ENCODE peak calls at places on chromosomes 13 and 19, in five cellular contexts. One of them, this sample, is unnamed.

GRCh38 chr13:65943711-65944110 is 1286.4 kb downstream of the PCDH9 start:
- DNase-seq in right atrium auricular region: no peak
- DNase-seq in neural crest cell: no peak
- DNase-seq in naive B cell: no peak
- DNase-seq in Calu3: no peak
- DNase-seq in this sample: no peak

GRCh38 chr13:39938591-39938990 is 283.1 kb downstream of the COG6 start:
- DNase-seq in right atrium auricular region: no peak
- DNase-seq in neural crest cell: no peak
- DNase-seq in naive B cell: no peak
- DNase-seq in Calu3: no peak
- DNase-seq in this sample: no peak

GRCh38 chr19:54207908-54208783 is 7.5 kb downstream of the RPS9 start:
- DNase-seq in right atrium auricular region: peak; percentile 88
- DNase-seq in neural crest cell: no peak
- DNase-seq in naive B cell: peak; percentile 46
- DNase-seq in Calu3: no peak
- DNase-seq in this sample: no peak

GRCh38 chr19:19103167-19103566 is 35.1 kb downstream of the TMEM161A start:
- DNase-seq in right atrium auricular region: no peak
- DNase-seq in neural crest cell: no peak
- DNase-seq in naive B cell: no peak
- DNase-seq in Calu3: no peak
- DNase-seq in this sample: no peak

GRCh38 chr19:53467503-53468262 is at the start of gene ZNF813:
- DNase-seq in right atrium auricular region: peak; percentile 95
- DNase-seq in neural crest cell: peak; percentile 91
- DNase-seq in naive B cell: peak; percentile 89
- DNase-seq in Calu3: no peak
- DNase-seq in this sample: peak; percentile 31

GRCh38 chr13:100611678-100612492 is 23.3 kb upstream of the GGACT start:
- DNase-seq in right atrium auricular region: no peak
- DNase-seq in neural crest cell: no peak
- DNase-seq in naive B cell: no peak
- DNase-seq in Calu3: no peak
- DNase-seq in this sample: no peak

GRCh38 chr13:66139250-66139649 is 1090.9 kb downstream of the PCDH9 start:
- DNase-seq in right atrium auricular region: no peak
- DNase-seq in neural crest cell: no peak
- DNase-seq in naive B cell: no peak
- DNase-seq in Calu3: no peak
- DNase-seq in this sample: no peak

GRCh38 chr19:41700381-41701195 is 7.8 kb upstream of the CEACAM5 start:
- DNase-seq in right atrium auricular region: no peak
- DNase-seq in neural crest cell: no peak
- DNase-seq in naive B cell: no peak
- DNase-seq in Calu3: no peak
- DNase-seq in this sample: no peak

GRCh38 chr19:18428173-18428836 is 9.1 kb downstream of the SSBP4 start:
- DNase-seq in right atrium auricular region: no peak
- DNase-seq in neural crest cell: no peak
- DNase-seq in naive B cell: no peak
- DNase-seq in Calu3: no peak
- DNase-seq in this sample: no peak

GRCh38 chr19:14699641-14700040 is 9.8 kb downstream of the ZNF333 start:
- DNase-seq in right atrium auricular region: no peak
- DNase-seq in neural crest cell: no peak
- DNase-seq in naive B cell: no peak
- DNase-seq in Calu3: no peak
- DNase-seq in this sample: no peak

GRCh38 chr19:19334989-19335344 is 14.3 kb downstream of the MAU2 start:
- DNase-seq in right atrium auricular region: no peak
- DNase-seq in neural crest cell: no peak
- DNase-seq in naive B cell: no peak
- DNase-seq in Calu3: no peak
- DNase-seq in this sample: no peak

GRCh38 chr19:40607311-40607871 is 6.2 kb downstream of the LTBP4 start:
- DNase-seq in right atrium auricular region: no peak
- DNase-seq in neural crest cell: no peak
- DNase-seq in naive B cell: no peak
- DNase-seq in Calu3: no peak
- DNase-seq in this sample: no peak

GRCh38 chr19:52993342-52994178 is 20.2 kb upstream of the ERVV-1 start:
- DNase-seq in right atrium auricular region: peak; percentile 78
- DNase-seq in neural crest cell: peak; percentile 83
- DNase-seq in naive B cell: peak; percentile 74
- DNase-seq in Calu3: peak; percentile 33
- DNase-seq in this sample: no peak

GRCh38 chr19:9073806-9074205 is 13.1 kb upstream of the OR1M1 start:
- DNase-seq in right atrium auricular region: no peak
- DNase-seq in neural crest cell: no peak
- DNase-seq in naive B cell: no peak
- DNase-seq in Calu3: no peak
- DNase-seq in this sample: no peak

GRCh38 chr13:48818495-48818961 is 157.2 kb upstream of the FNDC3A start:
- DNase-seq in right atrium auricular region: no peak
- DNase-seq in neural crest cell: no peak
- DNase-seq in naive B cell: no peak
- DNase-seq in Calu3: no peak
- DNase-seq in this sample: peak; percentile 47

GRCh38 chr13:110650436-110650835 is 35.1 kb downstream of the NAXD start:
- DNase-seq in right atrium auricular region: no peak
- DNase-seq in neural crest cell: no peak
- DNase-seq in naive B cell: no peak
- DNase-seq in Calu3: no peak
- DNase-seq in this sample: no peak

GRCh38 chr13:99033814-99034213 is 56.0 kb upstream of the DOCK9 start:
- DNase-seq in right atrium auricular region: no peak
- DNase-seq in neural crest cell: no peak
- DNase-seq in naive B cell: no peak
- DNase-seq in Calu3: no peak
- DNase-seq in this sample: no peak

GRCh38 chr19:6947745-6948144 is 60.4 kb downstream of the ADGRE1 start:
- DNase-seq in right atrium auricular region: no peak
- DNase-seq in neural crest cell: no peak
- DNase-seq in naive B cell: no peak
- DNase-seq in Calu3: peak; percentile 60
- DNase-seq in this sample: peak; percentile 26

GRCh38 chr13:60976367-60976766 is 439.3 kb downstream of the PCDH20 start:
- DNase-seq in right atrium auricular region: no peak
- DNase-seq in neural crest cell: no peak
- DNase-seq in naive B cell: no peak
- DNase-seq in Calu3: no peak
- DNase-seq in this sample: no peak

GRCh38 chr19:41433171-41433570 is 6.0 kb upstream of the B3GNT8 start:
- DNase-seq in right atrium auricular region: no peak
- DNase-seq in neural crest cell: no peak
- DNase-seq in naive B cell: no peak
- DNase-seq in Calu3: no peak
- DNase-seq in this sample: no peak

GRCh38 chr13:101417043-101417406 is 717 bp upstream of the NALCN start:
- DNase-seq in right atrium auricular region: no peak
- DNase-seq in neural crest cell: no peak
- DNase-seq in naive B cell: no peak
- DNase-seq in Calu3: no peak
- DNase-seq in this sample: peak; percentile 9

GRCh38 chr13:50453238-50453637 is 390.3 kb downstream of the DLEU7 start:
- DNase-seq in right atrium auricular region: no peak
- DNase-seq in neural crest cell: no peak
- DNase-seq in naive B cell: no peak
- DNase-seq in Calu3: no peak
- DNase-seq in this sample: no peak

GRCh38 chr19:5665781-5666513 is 14.4 kb downstream of the MICOS13 start:
- DNase-seq in right atrium auricular region: no peak
- DNase-seq in neural crest cell: no peak
- DNase-seq in naive B cell: no peak
- DNase-seq in Calu3: no peak
- DNase-seq in this sample: peak; percentile 68

GRCh38 chr13:62113145-62113544 is 697.5 kb upstream of the PCDH20 start:
- DNase-seq in right atrium auricular region: no peak
- DNase-seq in neural crest cell: no peak
- DNase-seq in naive B cell: no peak
- DNase-seq in Calu3: no peak
- DNase-seq in this sample: no peak

GRCh38 chr13:24008679-24009078 is 111.4 kb upstream of the C1QTNF9B start:
- DNase-seq in right atrium auricular region: no peak
- DNase-seq in neural crest cell: no peak
- DNase-seq in naive B cell: no peak
- DNase-seq in Calu3: no peak
- DNase-seq in this sample: no peak

GRCh38 chr19:18675779-18676178 is 7.7 kb upstream of the CRTC1 start:
- DNase-seq in right atrium auricular region: no peak
- DNase-seq in neural crest cell: no peak
- DNase-seq in naive B cell: no peak
- DNase-seq in Calu3: no peak
- DNase-seq in this sample: no peak

GRCh38 chr13:42064966-42065365 is 16.5 kb downstream of the DGKH start:
- DNase-seq in right atrium auricular region: no peak
- DNase-seq in neural crest cell: no peak
- DNase-seq in naive B cell: no peak
- DNase-seq in Calu3: no peak
- DNase-seq in this sample: no peak

GRCh38 chr13:112926003-112926402 is 43.0 kb upstream of the MCF2L start:
- DNase-seq in right atrium auricular region: no peak
- DNase-seq in neural crest cell: no peak
- DNase-seq in naive B cell: no peak
- DNase-seq in Calu3: no peak
- DNase-seq in this sample: no peak

GRCh38 chr19:3670258-3670795 is 29.9 kb downstream of the PIP5K1C start:
- DNase-seq in right atrium auricular region: peak; percentile 97
- DNase-seq in neural crest cell: no peak
- DNase-seq in naive B cell: no peak
- DNase-seq in Calu3: no peak
- DNase-seq in this sample: peak; percentile 77

This sample was measured in A549.